ENCODE peak calls at places on chromosome 12, in five cellular contexts. A is H1, C is GM12878, W is HepG2, M is K562. T is an unnamed sample.

GRCh38 chr12:87317302-87317701 is 711.9 kb downstream of the C12orf50 start:
- DNase-seq in W (no peak), C (no peak), A (no peak), M (no peak), T (no peak)

GRCh38 chr12:71846322-71846940 is 6.9 kb downstream of the TBC1D15 start:
- DNase-seq in A (no peak), C (no peak), W (peak; percentile 33), M (peak; percentile 32), T (peak; percentile 33)

GRCh38 chr12:91846466-91847055 is 299.1 kb downstream of the BTG1 start:
- DNase-seq in C (no peak), A (no peak), M (no peak), W (no peak), T (no peak)

GRCh38 chr12:13223176-13223806 is 26.8 kb downstream of the EMP1 start:
- DNase-seq in A (no peak), M (no peak), W (peak; percentile 55), C (no peak), T (no peak)

GRCh38 chr12:132253698-132254480 is 75.5 kb downstream of the GALNT9 start:
- DNase-seq in A (no peak), W (no peak), C (no peak), M (no peak), T (no peak)

GRCh38 chr12:42705863-42706262 is 116.3 kb upstream of the PRICKLE1 start:
- DNase-seq in W (no peak), A (no peak), M (no peak), C (no peak), T (no peak)

GRCh38 chr12:53424626-53425514 is 1.2 kb downstream of the AMHR2 start:
- DNase-seq in A (no peak), M (peak; percentile 92), W (no peak), C (no peak), T (no peak)

GRCh38 chr12:39224971-39225370 is 217.9 kb downstream of the KIF21A start:
- DNase-seq in C (no peak), M (no peak), W (no peak), A (no peak), T (no peak)

GRCh38 chr12:6285063-6285477 is 25.4 kb upstream of the PLEKHG6 start:
- DNase-seq in W (peak; percentile 70), A (no peak), C (no peak), M (peak; percentile 78), T (peak; percentile 85)

GRCh38 chr12:124392991-124393790 is 98.3 kb downstream of the RFLNA start:
- DNase-seq in W (no peak), M (no peak), A (no peak), C (no peak), T (no peak)

GRCh38 chr12:31896514-31897039 is 62.6 kb upstream of the RESF1 start:
- DNase-seq in C (peak; percentile 99), M (peak; percentile 84), A (no peak), W (no peak), T (peak; percentile 59)

GRCh38 chr12:28777603-28778365 is 371.3 kb upstream of the FAR2 start:
- DNase-seq in A (no peak), C (no peak), W (no peak), M (no peak), T (no peak)

GRCh38 chr12:110444455-110444854 is 5.7 kb downstream of the ARPC3 start:
- DNase-seq in A (no peak), W (no peak), M (no peak), C (no peak), T (no peak)

GRCh38 chr12:130044991-130045621 is 117.2 kb upstream of the FZD10 start:
- DNase-seq in C (no peak), A (no peak), W (peak; percentile 75), M (no peak), T (peak; percentile 34)

GRCh38 chr12:87283111-87283510 is 746.1 kb downstream of the C12orf50 start:
- DNase-seq in C (no peak), A (no peak), M (no peak), W (no peak), T (no peak)

GRCh38 chr12:126727656-126728055 is 1539.3 kb upstream of the TMEM132C start:
- DNase-seq in W (no peak), C (no peak), M (no peak), A (no peak), T (peak; percentile 50)

GRCh38 chr12:74412607-74413230 is 124.9 kb upstream of the ATXN7L3B start:
- DNase-seq in C (no peak), M (peak; percentile 30), A (no peak), W (peak; percentile 10), T (peak; percentile 48)

GRCh38 chr12:168763-169525 is 45.0 kb downstream of the SLC6A12 start:
- DNase-seq in A (no peak), C (no peak), M (no peak), W (no peak), T (peak; percentile 55)

GRCh38 chr12:62530596-62530995 is 64.0 kb downstream of the MON2 start:
- DNase-seq in A (no peak), M (no peak), W (no peak), C (no peak), T (no peak)

GRCh38 chr12:79938843-79939242 is 3.9 kb upstream of the PPP1R12A start:
- DNase-seq in M (peak; percentile 65), A (no peak), C (no peak), W (no peak), T (no peak)

GRCh38 chr12:11813422-11813813 is 163.9 kb downstream of the ETV6 start:
- DNase-seq in W (no peak), A (no peak), M (no peak), C (no peak), T (peak; percentile 37)

GRCh38 chr12:33676866-33677265 is 237.2 kb upstream of the SYT10 start:
- DNase-seq in A (no peak), W (no peak), M (no peak), C (no peak), T (no peak)

GRCh38 chr12:91772411-91772810 is 373.2 kb downstream of the BTG1 start:
- DNase-seq in A (no peak), C (no peak), W (no peak), M (no peak), T (no peak)

GRCh38 chr12:121799175-121799841 is 4.5 kb upstream of the SETD1B start:
- DNase-seq in A (no peak), C (no peak), W (peak; percentile 77), M (peak; percentile 96), T (peak; percentile 61)

DNA sequence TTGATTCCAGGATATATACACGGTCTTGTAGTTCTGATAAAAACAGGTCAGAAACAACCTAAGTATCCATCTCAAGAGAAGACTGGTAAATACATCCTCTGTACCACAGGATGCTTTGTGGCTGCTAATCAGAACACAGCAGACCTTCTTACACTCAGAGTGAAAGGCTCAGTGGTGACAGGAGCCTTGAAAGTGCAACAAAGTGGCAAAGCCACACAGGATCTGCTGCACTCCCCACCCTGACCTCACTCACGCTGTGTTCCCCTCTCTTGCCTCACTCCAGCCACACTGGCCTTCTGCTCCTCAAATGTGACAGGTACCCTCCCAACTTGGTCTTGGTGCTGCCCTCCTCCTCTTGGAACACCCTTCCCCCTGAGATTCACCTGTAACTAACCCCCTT is 98.1 kb upstream of the GRIP1 start:
- DNase-seq in M (no peak), C (peak; percentile 4), A (no peak), W (no peak), T (no peak)
- TF ChIP-seq CREB1 in M (no peak), C (no peak), A (no peak), W (no peak), T (no peak)

DNA sequence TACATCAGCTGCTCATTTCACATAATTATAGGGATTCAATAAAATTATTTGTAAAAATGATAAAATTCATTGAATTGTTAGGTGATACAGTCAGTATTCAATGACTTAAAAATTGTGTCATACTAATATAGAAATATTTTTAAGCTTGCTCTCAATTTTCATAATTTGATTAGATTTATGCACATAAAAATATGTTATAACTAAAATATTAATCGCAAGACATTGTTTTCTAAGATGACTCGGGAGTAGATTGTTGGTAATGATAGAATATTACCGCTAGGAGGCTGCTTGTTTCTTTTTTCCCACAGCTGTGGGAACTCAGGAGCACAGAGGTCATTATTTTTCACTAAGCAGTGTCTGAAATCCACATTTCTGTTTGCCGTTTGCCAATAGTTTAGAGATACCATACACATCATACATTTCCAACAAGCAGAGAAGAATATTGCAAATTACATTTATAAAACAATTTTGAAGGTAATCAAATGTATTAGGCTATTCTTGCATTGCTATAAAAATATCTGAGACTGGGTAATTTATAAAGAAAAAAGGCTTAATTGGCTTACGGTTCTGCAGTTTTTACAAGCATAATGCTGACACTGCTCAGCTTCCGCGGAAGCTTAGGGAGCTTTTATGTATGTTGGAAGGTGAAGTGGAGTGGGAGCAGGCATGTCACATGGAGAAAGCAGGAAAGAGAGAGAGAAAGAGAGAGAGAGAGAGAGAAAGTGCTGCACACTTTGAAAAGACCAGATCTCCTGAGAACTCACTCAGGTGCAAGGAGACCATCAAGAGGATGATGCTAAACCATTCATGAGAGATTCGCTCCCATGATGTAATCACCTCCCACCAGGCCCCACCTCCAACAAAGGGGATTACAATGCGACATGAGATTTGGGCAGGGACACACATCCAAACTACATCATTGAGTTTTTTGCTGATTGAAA is 9.2 kb downstream of the CD69 start:
- DNase-seq in W (peak; percentile 27), A (no peak), M (peak; percentile 43), C (no peak), T (peak; percentile 43)
- H3K4me2 ChIP-seq in W (no peak overlapping the region), A (no peak overlapping the region), M (no peak overlapping the region), C (no peak overlapping the region), T (no peak overlapping the region)

GRCh38 chr12:120647375-120647755 is 6.9 kb downstream of the CABP1 start:
- DNase-seq in C (no peak), M (no peak), W (no peak), A (no peak), T (no peak)

GRCh38 chr12:120652671-120653435 is 12.4 kb downstream of the CABP1 start:
- DNase-seq in C (no peak), A (no peak), W (no peak), M (no peak), T (no peak)

GRCh38 chr12:120651821-120652220 is 11.4 kb downstream of the CABP1 start:
- DNase-seq in C (no peak), W (no peak), A (no peak), M (no peak), T (peak; percentile 38)

GRCh38 chr12:120650249-120650690 is 9.8 kb downstream of the CABP1 start:
- DNase-seq in M (no peak), W (no peak), A (no peak), C (no peak), T (no peak)

GRCh38 chr12:120649442-120650248 is 9.2 kb downstream of the CABP1 start:
- DNase-seq in A (no peak), M (no peak), W (no peak), C (no peak), T (peak; percentile 40)
- TF ChIP-seq EZH2 in A (no peak), M (no peak), W (no peak), C (no peak), T (no peak)

DNA sequence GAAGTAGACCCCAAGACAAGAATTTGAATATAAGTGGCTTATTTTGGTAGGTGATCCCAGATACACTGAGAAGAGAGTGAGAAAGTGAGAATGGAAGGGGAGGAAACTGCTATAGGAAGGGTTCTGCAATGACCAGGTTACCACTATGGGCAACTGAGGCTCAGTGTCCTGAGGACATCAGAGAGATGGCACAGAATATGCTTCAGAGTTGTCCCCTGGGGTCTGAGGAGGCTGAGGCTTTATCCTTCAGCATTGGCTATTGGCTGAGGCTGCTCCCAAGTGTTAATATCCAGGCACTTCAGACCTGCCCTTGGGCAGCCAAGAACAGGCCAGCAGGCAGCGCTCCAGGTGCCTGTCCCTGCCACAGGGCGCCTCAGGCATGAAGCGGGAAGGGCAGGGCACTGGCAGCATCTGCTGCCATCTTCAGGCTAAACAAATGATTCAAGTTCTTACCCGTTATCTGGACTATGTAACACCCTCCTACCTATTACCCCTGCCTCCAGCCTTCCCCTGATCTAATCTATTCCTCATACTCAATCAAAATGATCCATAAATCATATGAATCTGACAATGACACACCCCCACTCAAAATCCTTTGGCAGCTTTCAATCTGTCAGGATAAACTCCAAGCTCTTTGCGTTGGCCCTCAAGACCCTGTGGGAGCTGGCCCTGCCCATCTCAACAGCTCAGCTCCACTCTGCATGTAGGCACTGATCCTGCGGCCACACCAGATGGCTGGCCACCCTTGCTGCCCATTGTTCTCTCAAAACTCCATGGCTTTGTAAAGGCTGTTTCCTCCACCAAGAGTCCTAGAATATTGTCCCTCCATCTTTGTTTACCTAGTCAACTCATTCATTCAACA is 42.4 kb downstream of the CKAP4 start:
- DNase-seq in W (peak; percentile 20), M (no peak), C (no peak), A (no peak), T (peak; percentile 25)
- TF ChIP-seq CREB1 in W (no peak), M (no peak), C (no peak), A (no peak), T (no peak)

T was measured in GM23338.